ENCODE peak calls at places on chromosomes 16 and 17, in six cellular contexts. P, F, X, N, M and V are unnamed samples.

GRCh38 chr16:51569204-51569911 is 418.3 kb upstream of the SALL1 start:
- DNase-seq in N (no peak), M (no peak), X (no peak), P (no peak), F (no peak), V (no peak)

GRCh38 chr17:43211480-43212402 is at the start of gene TMEM106A:
- DNase-seq in M (peak), X (peak), P (peak), F (peak), N (no peak), V (peak)

GRCh38 chr17:66506641-66507040 is 204.2 kb downstream of the PRKCA start:
- DNase-seq in M (no peak), N (no peak), F (no peak), X (no peak), P (no peak), V (no peak)

GRCh38 chr16:3060339-3061127 is 4.9 kb upstream of the IL32 start:
- DNase-seq in F (no peak), N (no peak), P (no peak), X (no peak), M (no peak), V (no peak)

GRCh38 chr17:70327723-70328122 is 158.4 kb downstream of the KCNJ2 start:
- DNase-seq in N (peak), X (no peak), M (no peak), F (no peak), P (no peak), V (no peak)

GRCh38 chr16:1687427-1688316 is 9.6 kb downstream of the JPT2 start:
- DNase-seq in M (no peak), F (no peak), N (no peak), X (no peak), P (no peak), V (no peak)

GRCh38 chr17:39092672-39093250 is 58.7 kb downstream of the PLXDC1 start:
- DNase-seq in X (no peak), P (no peak), N (no peak), M (no peak), F (no peak), V (no peak)

GRCh38 chr17:76644995-76645394 is 1.4 kb upstream of the ST6GALNAC1 start:
- DNase-seq in F (no peak), N (no peak), X (peak), M (no peak), P (no peak), V (no peak)

GRCh38 chr17:57875109-57876022 is 25.5 kb upstream of the MRPS23 start:
- DNase-seq in F (peak), N (no peak), P (peak), X (peak), M (no peak), V (no peak)

GRCh38 chr17:17724991-17725852 is 44.0 kb downstream of the RAI1 start:
- DNase-seq in M (no peak), X (no peak), F (no peak), N (no peak), P (peak), V (no peak)

GRCh38 chr17:14790518-14790917 is 474.6 kb downstream of the PMP22 start:
- DNase-seq in X (no peak), P (no peak), M (no peak), F (no peak), N (no peak), V (no peak)

GRCh38 chr16:76787394-76787793 is 403.6 kb upstream of the MON1B start:
- DNase-seq in P (no peak), M (no peak), N (no peak), X (no peak), F (no peak), V (no peak)